ENCODE peak calls at places on chromosomes 1 and 21, in seven cellular contexts. A is HepG2, Y is GM12891, Z is H1, S is K562, N is SK-N-SH, H is GM12878. K is an unnamed sample.

GRCh38 chr1:171788696-171789095 is 7.2 kb downstream of the METTL13 start:
- DNase-seq in Z (no peak), A (no peak), H (no peak), Y (no peak), N (no peak), S (no peak), K (no peak)

GRCh38 chr1:182978158-182978853 is 25.3 kb upstream of the SHCBP1L start:
- DNase-seq in Y (no peak), S (no peak), Z (no peak), N (no peak), A (no peak), H (no peak), K (no peak)

GRCh38 chr21:16192900-16193299 is 463.1 kb downstream of the USP25 start:
- DNase-seq in N (no peak), Z (no peak), S (no peak), Y (no peak), H (no peak), A (no peak), K (no peak)

GRCh38 chr1:231541842-231542241 is 13.4 kb downstream of the TSNAX start:
- DNase-seq in A (no peak), N (no peak), Z (no peak), S (no peak), Y (no peak), H (no peak), K (no peak)

GRCh38 chr1:1063945-1064831 is 9.9 kb downstream of the RNF223 start:
- DNase-seq in A (peak; percentile 58), S (peak; percentile 90), H (peak; percentile 79), Z (no peak), N (peak; percentile 93), Y (peak; percentile 93), K (peak; percentile 94)

GRCh38 chr1:6745073-6745472 is 40.2 kb upstream of the CAMTA1 start:
- DNase-seq in A (no peak), Y (no peak), Z (no peak), S (no peak), H (peak; percentile 26), N (no peak), K (no peak)

GRCh38 chr1:155981266-155982088 is 3.1 kb upstream of the ARHGEF2 start:
- DNase-seq in A (peak; percentile 54), Z (no peak), S (no peak), Y (no peak), H (no peak), N (no peak), K (no peak)

GRCh38 chr1:203271962-203272632 is 33.2 kb upstream of the BTG2 start:
- DNase-seq in H (no peak), S (no peak), Z (no peak), Y (no peak), N (no peak), A (no peak), K (no peak)

GRCh38 chr1:248844526-248844925 is 6.5 kb downstream of the ZNF672 start:
- DNase-seq in A (no peak), Y (no peak), N (no peak), S (no peak), H (no peak), Z (no peak), K (no peak)

GRCh38 chr1:223718850-223719249 is 6.5 kb downstream of the CAPN2 start:
- DNase-seq in H (no peak), Y (no peak), A (no peak), Z (no peak), S (no peak), N (no peak), K (no peak)

GRCh38 chr21:34536820-34537219 is 24.8 kb upstream of the KCNE1 start:
- DNase-seq in Z (no peak), A (peak; percentile 43), Y (no peak), H (no peak), N (no peak), S (no peak), K (no peak)

GRCh38 chr21:15171546-15171945 is 106.7 kb upstream of the NRIP1 start:
- DNase-seq in Z (no peak), A (no peak), H (no peak), S (no peak), Y (no peak), N (no peak), K (no peak)

GRCh38 chr1:207847116-207847515 is 63.8 kb downstream of the CD34 start:
- DNase-seq in A (no peak), Z (no peak), Y (no peak), S (no peak), H (no peak), N (no peak), K (no peak)

GRCh38 chr1:32948082-32948722 is 16.4 kb downstream of the RNF19B start:
- DNase-seq in N (no peak), A (no peak), S (no peak), Y (no peak), H (no peak), Z (no peak), K (no peak)

GRCh38 chr1:221670081-221670480 is 71.8 kb downstream of the DUSP10 start:
- DNase-seq in Y (no peak), Z (no peak), H (no peak), A (no peak), N (no peak), S (no peak), K (no peak)

GRCh38 chr21:30083120-30083945 is 83.3 kb downstream of the CLDN17 start:
- DNase-seq in N (no peak), S (no peak), A (no peak), Y (no peak), Z (no peak), H (no peak), K (no peak)

GRCh38 chr1:39333296-39333695 is 128.8 kb downstream of the MACF1 start:
- DNase-seq in Y (no peak), N (no peak), Z (no peak), A (no peak), H (no peak), S (no peak), K (no peak)

GRCh38 chr1:110555807-110556470 is 37.0 kb upstream of the KCNA10 start:
- DNase-seq in Y (no peak), N (peak; percentile 67), A (no peak), Z (no peak), H (no peak), S (no peak), K (no peak)

GRCh38 chr1:63547621-63548294 is 24.4 kb downstream of the EFCAB7 start:
- DNase-seq in N (no peak), A (no peak), Y (no peak), S (no peak), H (no peak), Z (no peak), K (no peak)

GRCh38 chr1:180435566-180435965 is 66.8 kb downstream of the ACBD6 start:
- DNase-seq in Y (no peak), Z (no peak), S (no peak), A (no peak), N (no peak), H (no peak), K (no peak)

GRCh38 chr21:26445440-26445839 is 127.6 kb downstream of the CYYR1 start:
- DNase-seq in Y (no peak), H (no peak), A (no peak), S (no peak), N (no peak), Z (no peak), K (no peak)

GRCh38 chr21:45341261-45341660 is 53.6 kb upstream of the POFUT2 start:
- DNase-seq in Z (no peak), H (no peak), A (no peak), N (no peak), Y (no peak), S (no peak), K (no peak)
- TF ChIP-seq POLR2AphosphoS5 in Z (no peak), H (no peak), A (no peak), N (no peak), Y (no peak), S (no peak), K (no peak)

GRCh38 chr1:150928286-150928685 is 2.1 kb downstream of the SETDB1 start:
- DNase-seq in N (no peak), Z (no peak), A (no peak), S (no peak), H (no peak), Y (no peak), K (no peak)

GRCh38 chr1:150927629-150928028 is 1.5 kb downstream of the SETDB1 start:
- DNase-seq in N (no peak), Z (no peak), S (no peak), H (no peak), Y (no peak), A (no peak), K (no peak)

GRCh38 chr1:150926094-150926741 is at the start of gene SETDB1:
- DNase-seq in Z (peak; percentile 96), A (peak; percentile 97), N (peak; percentile 92), S (peak; percentile 95), H (peak; percentile 92), Y (peak; percentile 71), K (peak; percentile 61)

DNA sequence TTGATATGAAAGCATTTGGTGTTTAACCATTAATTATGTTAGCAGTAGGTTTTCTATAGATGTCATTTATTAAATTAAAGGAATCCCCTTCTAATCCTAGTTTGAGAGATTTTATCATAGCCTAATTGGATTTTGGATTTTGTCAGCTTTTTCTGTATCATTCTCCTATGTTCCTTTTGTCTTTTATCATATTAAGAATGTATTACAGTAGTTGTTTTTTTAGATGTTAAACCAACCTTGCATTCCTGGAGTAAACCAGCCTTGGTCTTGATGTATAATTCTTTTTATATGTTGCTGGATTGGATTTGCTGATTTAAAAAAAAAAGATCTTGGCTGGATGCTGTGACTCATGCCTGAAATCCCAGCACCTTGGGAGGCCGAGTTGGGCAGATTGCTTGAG is 5.6 kb downstream of the SETDB1 start:
- DNase-seq in H (no peak), Y (no peak), N (no peak), S (no peak), Z (no peak), A (no peak), K (no peak)
- TF ChIP-seq TAF1 in H (no peak), Y (no peak), N (no peak), S (no peak), Z (no peak), A (no peak), K (no peak)

GRCh38 chr1:21874328-21874727 is 62.3 kb downstream of the LDLRAD2 start:
- DNase-seq in N (no peak), S (no peak), A (no peak), H (no peak), Z (no peak), Y (no peak), K (no peak)
- TF ChIP-seq POLR2AphosphoS5 in N (no peak), S (no peak), A (no peak), H (no peak), Z (no peak), Y (no peak), K (no peak)

DNA sequence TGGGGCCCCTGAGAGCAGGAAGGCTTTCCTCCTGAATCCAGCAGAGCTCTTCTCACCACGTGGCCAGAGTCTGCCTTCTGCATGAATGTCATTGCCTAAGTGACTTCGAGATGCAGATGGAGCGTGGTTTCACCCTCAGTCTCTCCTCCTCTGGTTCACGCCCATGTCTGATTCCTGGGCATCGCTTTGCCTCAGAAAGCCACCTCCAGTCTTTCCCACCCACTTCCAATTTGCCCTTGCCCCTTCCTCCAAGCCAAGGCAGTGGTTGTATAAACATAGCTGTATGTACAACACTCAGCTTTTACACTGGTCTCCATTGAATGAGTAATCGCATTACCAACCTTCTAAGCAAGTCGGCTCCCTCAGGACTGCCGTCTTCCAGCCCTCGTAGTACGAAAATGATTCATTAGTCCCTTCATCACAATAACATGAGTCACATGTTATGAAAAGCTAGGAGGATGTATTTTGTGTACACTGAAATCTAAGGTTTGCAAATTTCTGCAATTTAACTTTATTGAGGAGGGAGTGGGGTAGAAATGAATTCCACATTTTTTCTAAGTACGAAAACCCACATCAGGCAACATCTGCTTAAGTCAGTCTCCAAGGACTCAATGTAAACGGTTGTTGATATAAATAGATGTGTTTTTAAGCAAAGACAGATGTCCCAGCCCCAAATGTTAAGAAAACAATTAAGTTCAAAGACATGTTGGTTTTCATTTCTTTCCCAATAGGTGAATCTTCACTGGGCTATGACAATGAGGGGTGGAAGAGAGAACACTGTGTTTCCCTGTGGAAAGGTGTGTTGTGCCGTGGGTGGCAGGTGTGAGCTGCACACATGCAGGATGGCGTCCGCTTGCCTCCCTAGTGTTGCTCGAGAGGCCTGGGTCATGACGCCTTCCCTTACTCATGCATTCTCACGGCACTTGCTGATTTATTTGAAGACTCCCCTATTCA is 32.3 kb upstream of the ETS2 start:
- DNase-seq in Y (no peak), H (no peak), Z (no peak), A (peak; percentile 34), N (no peak), S (no peak), K (no peak)
- TF ChIP-seq TAF1 in Y (no peak), H (no peak), Z (no peak), A (no peak), N (no peak), S (no peak), K (no peak)

K was measured in GM12892.